ENCODE peak calls at places on chromosomes 5 and 9, in seven cellular contexts. N, S, O, D, C, W and R are unnamed samples.

GRCh38 chr9:104879555-104880318 is 48.2 kb downstream of the ABCA1 start:
- DNase-seq in N (no peak), S (peak), O (no peak), D (peak), C (no peak), W (no peak), R (peak)

GRCh38 chr5:173629628-173630027 is 13.2 kb upstream of the BOD1 start:
- DNase-seq in N (no peak), S (no peak), O (no peak), D (no peak), C (peak), W (peak), R (no peak)

GRCh38 chr5:76849767-76850291 is at the start of gene S100Z:
- DNase-seq in N (no peak), S (peak), O (no peak), D (no peak), C (no peak), W (no peak), R (peak)

GRCh38 chr5:140251527-140251973 is 51.4 kb downstream of the PFDN1 start:
- DNase-seq in N (no peak), S (peak), O (peak), D (peak), C (no peak), W (no peak), R (peak)

GRCh38 chr5:115573133-115573532 is 28.6 kb upstream of the FEM1C start:
- DNase-seq in N (no peak), S (peak), O (no peak), D (peak), C (no peak), W (no peak), R (peak)

GRCh38 chr9:125522328-125522725 is 184.7 kb downstream of the MAPKAP1 start:
- DNase-seq in N (peak), S (peak), O (no peak), D (peak), C (no peak), W (no peak), R (peak)

GRCh38 chr5:124790895-124791732 is 44.7 kb upstream of the ZNF608 start:
- DNase-seq in N (peak), S (no peak), O (no peak), D (peak), C (no peak), W (no peak), R (peak)

GRCh38 chr5:171309526-171310333 is 682 bp downstream of the TLX3 start:
- DNase-seq in N (peak), S (no peak), O (no peak), D (no peak), C (no peak), W (no peak), R (no peak)

GRCh38 chr5:124309241-124309977 is 437.0 kb downstream of the ZNF608 start:
- DNase-seq in N (no peak), S (no peak), O (no peak), D (no peak), C (peak), W (peak), R (no peak)

GRCh38 chr9:128770286-128770685 is 1.4 kb downstream of the ZER1 start:
- DNase-seq in N (no peak), S (no peak), O (no peak), D (no peak), C (no peak), W (no peak), R (no peak)

GRCh38 chr5:74285876-74286275 is 354.7 kb downstream of the ENC1 start:
- DNase-seq in N (no peak), S (no peak), O (no peak), D (no peak), C (no peak), W (no peak), R (no peak)

GRCh38 chr5:74094096-74094778 is 468.2 kb downstream of the ARHGEF28 start:
- DNase-seq in N (no peak), S (peak), O (no peak), D (peak), C (no peak), W (no peak), R (peak)

GRCh38 chr5:137605377-137605776 is 106.3 kb upstream of the SPOCK1 start:
- DNase-seq in N (no peak), S (peak), O (no peak), D (peak), C (no peak), W (peak), R (peak)

GRCh38 chr9:2267171-2267740 is 252.1 kb downstream of the SMARCA2 start:
- DNase-seq in N (no peak), S (peak), O (no peak), D (peak), C (no peak), W (no peak), R (no peak)

GRCh38 chr9:116855881-116856662 is 169.0 kb downstream of the TRIM32 start:
- DNase-seq in N (no peak), S (no peak), O (no peak), D (peak), C (no peak), W (no peak), R (no peak)

GRCh38 chr9:88746029-88746743 is 211.2 kb downstream of the NXNL2 start:
- DNase-seq in N (peak), S (peak), O (no peak), D (peak), C (no peak), W (no peak), R (peak)

GRCh38 chr9:36165766-36166149 is 3.4 kb upstream of the CCIN start:
- DNase-seq in N (no peak), S (no peak), O (no peak), D (peak), C (no peak), W (peak), R (peak)

GRCh38 chr9:99906403-99907207 is at the start of gene STX17:
- DNase-seq in N (peak), S (peak), O (peak), D (peak), C (peak), W (peak), R (peak)

GRCh38 chr9:13588151-13589043 is 308.9 kb upstream of the MPDZ start:
- DNase-seq in N (no peak), S (no peak), O (no peak), D (peak), C (no peak), W (no peak), R (peak)

GRCh38 chr9:3014164-3014563 is 170.3 kb upstream of the PUM3 start:
- DNase-seq in N (no peak), S (no peak), O (no peak), D (no peak), C (no peak), W (no peak), R (no peak)

GRCh38 chr5:43065384-43066230 is 25.5 kb upstream of the ANXA2R start:
- DNase-seq in N (peak), S (peak), O (peak), D (peak), C (no peak), W (peak), R (peak)

DNA sequence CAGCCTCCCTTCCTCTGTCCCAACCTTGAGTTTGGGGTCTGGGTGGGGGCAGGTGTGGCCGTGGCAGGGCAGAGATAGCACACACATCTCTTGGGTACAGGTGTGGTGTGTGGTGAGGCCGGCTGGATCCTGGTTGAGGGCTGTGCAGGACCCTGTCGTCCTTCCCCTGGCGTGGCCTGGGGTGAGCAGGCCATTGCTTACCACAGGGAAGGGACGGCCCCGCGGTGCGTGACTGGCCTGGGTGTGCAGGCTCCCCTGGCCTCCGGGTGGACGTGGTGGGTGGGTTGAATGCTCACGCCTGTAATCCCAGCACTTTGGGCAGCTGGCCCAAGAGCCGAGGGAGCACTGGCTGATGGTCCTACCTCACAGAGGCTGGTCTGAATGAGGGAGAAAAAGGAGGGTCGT is 1.2 kb downstream of the ARRDC1 start:
- DNase-seq in N (no peak), S (no peak), O (peak), D (no peak), C (no peak), W (no peak), R (no peak)
- H3K4me3 ChIP-seq in N (peak), S (no peak), O (peak), D (peak), C (peak), W (peak), R (peak)

GRCh38 chr5:90602681-90603080 is 44.1 kb downstream of the ADGRV1 start:
- DNase-seq in N (no peak), S (no peak), O (no peak), D (no peak), C (no peak), W (no peak), R (no peak)

GRCh38 chr5:90606539-90606938 is 47.9 kb downstream of the ADGRV1 start:
- DNase-seq in N (no peak), S (peak), O (no peak), D (peak), C (no peak), W (peak), R (no peak)
- TF ChIP-seq CTCF in N (no peak), S (no peak), O (no peak), D (peak), C (no peak), W (peak), R (peak)

GRCh38 chr5:172553838-172554344 is 87.2 kb upstream of the NEURL1B start:
- DNase-seq in N (no peak), S (no peak), O (no peak), D (no peak), C (no peak), W (no peak), R (no peak)
- H3K4me3 ChIP-seq in N (no peak), S (no peak), O (no peak), D (no peak), C (no peak), W (no peak), R (no peak)

GRCh38 chr5:111548992-111549649 is 36.8 kb upstream of the STARD4 start:
- DNase-seq in N (peak), S (no peak), O (no peak), D (no peak), C (no peak), W (no peak), R (no peak)

GRCh38 chr5:111551569-111552275 is 39.4 kb upstream of the STARD4 start:
- DNase-seq in N (no peak), S (no peak), O (no peak), D (no peak), C (no peak), W (peak), R (peak)

GRCh38 chr5:111550282-111551020 is 38.1 kb upstream of the STARD4 start:
- DNase-seq in N (peak), S (peak), O (peak), D (peak), C (peak), W (peak), R (peak)

GRCh38 chr5:111551120-111551519 is 38.8 kb upstream of the STARD4 start:
- DNase-seq in N (no peak), S (no peak), O (no peak), D (no peak), C (no peak), W (peak), R (no peak)

DNA sequence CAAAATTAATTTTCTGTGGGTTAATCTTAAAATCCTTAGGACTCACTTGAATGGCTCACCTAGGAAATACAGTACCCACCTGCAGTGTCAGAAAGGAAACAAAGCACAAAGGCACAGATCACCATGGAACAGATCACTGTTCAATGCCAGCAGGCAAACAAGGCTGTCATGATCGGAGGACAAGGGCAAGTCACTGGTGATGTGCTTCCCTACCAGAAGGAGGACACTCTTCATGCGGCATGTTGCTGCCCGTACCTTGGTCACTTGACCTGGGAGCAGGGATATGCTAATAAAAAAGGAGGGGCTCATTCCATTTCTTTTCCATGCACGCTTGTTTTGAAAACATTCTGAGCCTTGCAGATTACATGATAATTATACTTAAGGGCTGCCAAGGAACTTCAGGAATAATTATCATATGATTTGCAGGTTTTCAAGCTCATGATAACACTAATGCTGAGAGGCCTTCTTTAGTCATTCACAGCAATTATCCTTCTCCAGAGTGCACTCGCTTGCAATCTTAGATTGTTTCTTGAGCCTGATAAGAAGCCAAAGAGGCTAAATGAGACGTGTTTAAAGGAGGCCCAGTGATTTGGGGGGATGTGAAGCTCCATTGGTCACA is 36.1 kb upstream of the STARD4 start:
- DNase-seq in N (no peak), S (no peak), O (no peak), D (no peak), C (no peak), W (no peak), R (no peak)
- TF ChIP-seq CTCF in N (no peak), S (no peak), O (no peak), D (no peak), C (no peak), W (no peak), R (no peak)

GRCh38 chr5:78838753-78839152 is 146.4 kb downstream of the ARSB start:
- DNase-seq in N (no peak), S (no peak), O (no peak), D (no peak), C (no peak), W (no peak), R (no peak)
- H3K4me3 ChIP-seq in N (no peak), S (no peak), O (no peak), D (no peak), C (no peak), W (no peak), R (no peak)